ENCODE peak calls at places on chromosomes 13 and 19, in seven cellular contexts. J is fibroblast of lung, V is neural progenitor cell, M is SK-N-SH, I is H1, S is OCI-LY7, R is mammary epithelial cell. Q is an unnamed sample. For H3K36me3, the result is how much of the 10 kb centered on the place peaks cover.

GRCh38 chr13:100176781-100177389 is 88.0 kb downstream of the PCCA start:
- DNase-seq in J (peak), V (peak), M (peak), I (no peak), S (no peak), R (peak), Q (no peak)

GRCh38 chr13:25806304-25806974 is 245.4 kb downstream of the SHISA2 start:
- DNase-seq in J (peak), V (no peak), M (no peak), I (no peak), S (no peak), R (peak), Q (no peak)

GRCh38 chr19:6528544-6529121 is 2.2 kb upstream of the TNFSF9 start:
- DNase-seq in J (no peak), V (no peak), M (no peak), I (no peak), S (peak), R (no peak), Q (no peak)

GRCh38 chr19:1521636-1522035 is 2.2 kb upstream of the PLK5 start:
- DNase-seq in J (no peak), V (no peak), M (no peak), I (no peak), S (no peak), R (no peak), Q (no peak)

GRCh38 chr19:37929512-37929911 is 22.5 kb downstream of the SIPA1L3 start:
- DNase-seq in J (no peak), V (no peak), M (no peak), I (no peak), S (peak), R (no peak), Q (no peak)

GRCh38 chr13:72004236-72004635 is 137.2 kb upstream of the DACH1 start:
- DNase-seq in J (peak), V (no peak), M (no peak), I (no peak), S (no peak), R (no peak), Q (no peak)

GRCh38 chr13:76991432-76991795 is 467 bp upstream of the CLN5 start:
- DNase-seq in J (peak), V (peak), M (no peak), I (no peak), S (no peak), R (peak), Q (no peak)

GRCh38 chr19:4120531-4120930 is 3.4 kb downstream of the MAP2K2 start:
- DNase-seq in J (peak), V (no peak), M (no peak), I (no peak), S (no peak), R (no peak), Q (no peak)

GRCh38 chr13:47955836-47956235 is 45.2 kb downstream of the SUCLA2 start:
- DNase-seq in J (no peak), V (no peak), M (no peak), I (no peak), S (no peak), R (no peak), Q (no peak)

GRCh38 chr13:29545988-29546387 is 49.5 kb downstream of the SLC7A1 start:
- DNase-seq in J (no peak), V (no peak), M (no peak), I (no peak), S (no peak), R (no peak), Q (no peak)

GRCh38 chr13:20128459-20128927 is 32.4 kb downstream of the GJA3 start:
- DNase-seq in J (no peak), V (peak), M (peak), I (no peak), S (no peak), R (no peak), Q (peak)

GRCh38 chr13:94708031-94708571 is 4.2 kb downstream of the SOX21 start:
- DNase-seq in J (no peak), V (peak), M (peak), I (no peak), S (no peak), R (no peak), Q (no peak)

GRCh38 chr13:83503424-83503823 is 378.9 kb downstream of the SLITRK1 start:
- DNase-seq in J (peak), V (no peak), M (no peak), I (no peak), S (no peak), R (peak), Q (no peak)

GRCh38 chr13:22915442-22916082 is 265.2 kb upstream of the SGCG start:
- DNase-seq in J (peak), V (peak), M (peak), I (peak), S (peak), R (peak), Q (no peak)
- H3K4me3 ChIP-seq in J (peak), V (peak), M (peak), I (peak), S (peak), R (peak), Q (no peak)

GRCh38 chr13:110525328-110526319 is 35.9 kb downstream of the RAB20 start:
- DNase-seq in J (no peak), V (no peak), M (no peak), I (no peak), S (peak), R (no peak), Q (peak)

GRCh38 chr13:110523180-110523579 is 38.3 kb downstream of the RAB20 start:
- DNase-seq in J (no peak), V (no peak), M (no peak), I (no peak), S (no peak), R (no peak), Q (no peak)

GRCh38 chr13:110523838-110524237 is 37.7 kb downstream of the RAB20 start:
- DNase-seq in J (no peak), V (no peak), M (no peak), I (no peak), S (no peak), R (no peak), Q (no peak)

GRCh38 chr13:110521946-110522345 is 39.6 kb downstream of the RAB20 start:
- DNase-seq in J (no peak), V (no peak), M (no peak), I (no peak), S (no peak), R (no peak), Q (no peak)

GRCh38 chr13:110524484-110525254 is 36.9 kb downstream of the RAB20 start:
- DNase-seq in J (no peak), V (no peak), M (peak), I (no peak), S (no peak), R (peak), Q (peak)
- H3K36me3 ChIP-seq in J (under half), V (under half), M (under half), I (under half), S (under half), R (under half), Q (under half)

DNA sequence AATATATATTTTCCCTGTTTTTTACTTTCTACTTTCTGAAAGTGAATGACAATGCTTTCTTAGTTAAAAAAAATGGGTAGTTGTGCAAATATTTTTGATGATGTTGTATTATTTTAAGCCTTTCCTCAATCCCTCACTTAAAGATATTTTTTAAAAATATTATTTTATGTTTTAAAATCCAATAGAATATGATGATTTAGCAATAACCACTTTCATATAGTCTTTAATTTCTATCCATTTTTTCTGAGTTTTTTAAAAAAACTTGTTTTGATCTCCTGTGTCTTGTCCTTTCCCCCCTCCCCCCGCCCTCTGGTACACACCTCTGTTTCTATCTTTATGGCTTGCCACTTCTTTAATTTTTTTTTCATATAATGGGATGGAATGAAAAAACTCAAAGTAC is 362.0 kb upstream of the SLITRK6 start:
- DNase-seq in J (no peak), V (no peak), M (no peak), I (no peak), S (no peak), R (no peak), Q (no peak)
- H2AFZ ChIP-seq in J (no peak), V (no peak), M (no peak), I (no peak), S (no peak), R (no peak), Q (no peak)

GRCh38 chr19:19260842-19261241 is 12.3 kb downstream of the TM6SF2 start:
- DNase-seq in J (no peak), V (no peak), M (no peak), I (no peak), S (no peak), R (no peak), Q (no peak)

GRCh38 chr19:19259741-19260140 is 13.4 kb downstream of the TM6SF2 start:
- DNase-seq in J (peak), V (peak), M (peak), I (no peak), S (peak), R (peak), Q (peak)

GRCh38 chr19:19261350-19262189 is 11.5 kb downstream of the TM6SF2 start:
- DNase-seq in J (no peak), V (peak), M (peak), I (peak), S (no peak), R (no peak), Q (no peak)

GRCh38 chr19:19258589-19259338 is 14.3 kb downstream of the TM6SF2 start:
- DNase-seq in J (no peak), V (no peak), M (no peak), I (no peak), S (no peak), R (no peak), Q (no peak)

GRCh38 chr19:19260417-19260816 is 12.7 kb downstream of the TM6SF2 start:
- DNase-seq in J (no peak), V (no peak), M (no peak), I (no peak), S (no peak), R (no peak), Q (no peak)
- H3K4me3 ChIP-seq in J (no peak), V (no peak), M (no peak), I (peak), S (no peak), R (no peak), Q (no peak)

GRCh38 chr13:75355609-75356008 is 126.4 kb downstream of the TBC1D4 start:
- DNase-seq in J (no peak), V (no peak), M (no peak), I (no peak), S (no peak), R (no peak), Q (no peak)
- H3K36me3 ChIP-seq in J (under half), V (under half), M (under half), I (under half), S (under half), R (under half), Q (under half)

GRCh38 chr19:14733574-14733973 is 43.7 kb downstream of the ZNF333 start:
- DNase-seq in J (no peak), V (no peak), M (no peak), I (no peak), S (no peak), R (no peak), Q (no peak)

GRCh38 chr19:14732510-14732909 is 42.7 kb downstream of the ZNF333 start:
- DNase-seq in J (no peak), V (no peak), M (no peak), I (no peak), S (no peak), R (no peak), Q (no peak)

GRCh38 chr19:14728595-14728994 is 38.7 kb downstream of the ZNF333 start:
- DNase-seq in J (no peak), V (no peak), M (no peak), I (no peak), S (no peak), R (no peak), Q (no peak)

GRCh38 chr19:14735915-14736314 is 42.4 kb downstream of the ADGRE2 start:
- DNase-seq in J (no peak), V (no peak), M (no peak), I (no peak), S (no peak), R (no peak), Q (no peak)

DNA sequence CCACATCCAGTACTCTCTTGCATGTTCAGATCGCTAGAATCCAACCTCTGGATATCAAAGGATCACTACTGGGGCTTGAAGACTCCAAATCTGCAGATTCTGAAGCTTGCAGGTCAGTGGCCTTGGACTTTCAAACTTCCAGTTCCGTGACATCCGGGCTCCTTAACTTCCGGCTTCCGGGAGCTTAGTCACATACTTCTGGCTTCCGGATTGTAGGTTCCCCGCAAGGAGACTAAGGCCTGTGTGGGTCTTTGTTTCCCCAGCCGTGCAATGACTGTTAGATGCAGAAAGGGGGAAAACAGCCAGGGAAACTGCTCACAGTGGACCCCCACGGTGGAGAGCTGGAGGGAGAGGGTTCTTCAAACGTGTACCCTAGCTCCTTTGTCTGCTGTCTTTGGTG is 41.4 kb downstream of the ZNF333 start:
- DNase-seq in J (no peak), V (no peak), M (no peak), I (no peak), S (no peak), R (no peak), Q (no peak)
- H2AFZ ChIP-seq in J (no peak), V (peak), M (peak), I (no peak), S (no peak), R (peak), Q (no peak)

GRCh38 chr19:11033251-11033650 is 56.0 kb upstream of the LDLR start:
- DNase-seq in J (no peak), V (no peak), M (no peak), I (no peak), S (no peak), R (no peak), Q (no peak)
- H3K4me3 ChIP-seq in J (no peak), V (no peak), M (no peak), I (no peak), S (no peak), R (no peak), Q (no peak)

GRCh38 chr19:10615429-10616023 is 9.8 kb upstream of the SLC44A2 start:
- DNase-seq in J (no peak), V (no peak), M (no peak), I (no peak), S (no peak), R (no peak), Q (no peak)

GRCh38 chr19:10620786-10621185 is 4.6 kb upstream of the SLC44A2 start:
- DNase-seq in J (no peak), V (no peak), M (no peak), I (no peak), S (no peak), R (no peak), Q (no peak)

GRCh38 chr19:10618846-10619245 is 6.5 kb upstream of the SLC44A2 start:
- DNase-seq in J (no peak), V (no peak), M (no peak), I (no peak), S (no peak), R (no peak), Q (no peak)

GRCh38 chr19:10621966-10622365 is 3.4 kb upstream of the SLC44A2 start:
- DNase-seq in J (no peak), V (no peak), M (no peak), I (no peak), S (no peak), R (no peak), Q (no peak)

GRCh38 chr19:10617409-10618121 is 7.8 kb upstream of the SLC44A2 start:
- DNase-seq in J (peak), V (no peak), M (peak), I (no peak), S (no peak), R (peak), Q (no peak)
- H3K36me3 ChIP-seq in J (under half), V (under half), M (under half), I (under half), S (half or more), R (under half), Q (under half)

DNA sequence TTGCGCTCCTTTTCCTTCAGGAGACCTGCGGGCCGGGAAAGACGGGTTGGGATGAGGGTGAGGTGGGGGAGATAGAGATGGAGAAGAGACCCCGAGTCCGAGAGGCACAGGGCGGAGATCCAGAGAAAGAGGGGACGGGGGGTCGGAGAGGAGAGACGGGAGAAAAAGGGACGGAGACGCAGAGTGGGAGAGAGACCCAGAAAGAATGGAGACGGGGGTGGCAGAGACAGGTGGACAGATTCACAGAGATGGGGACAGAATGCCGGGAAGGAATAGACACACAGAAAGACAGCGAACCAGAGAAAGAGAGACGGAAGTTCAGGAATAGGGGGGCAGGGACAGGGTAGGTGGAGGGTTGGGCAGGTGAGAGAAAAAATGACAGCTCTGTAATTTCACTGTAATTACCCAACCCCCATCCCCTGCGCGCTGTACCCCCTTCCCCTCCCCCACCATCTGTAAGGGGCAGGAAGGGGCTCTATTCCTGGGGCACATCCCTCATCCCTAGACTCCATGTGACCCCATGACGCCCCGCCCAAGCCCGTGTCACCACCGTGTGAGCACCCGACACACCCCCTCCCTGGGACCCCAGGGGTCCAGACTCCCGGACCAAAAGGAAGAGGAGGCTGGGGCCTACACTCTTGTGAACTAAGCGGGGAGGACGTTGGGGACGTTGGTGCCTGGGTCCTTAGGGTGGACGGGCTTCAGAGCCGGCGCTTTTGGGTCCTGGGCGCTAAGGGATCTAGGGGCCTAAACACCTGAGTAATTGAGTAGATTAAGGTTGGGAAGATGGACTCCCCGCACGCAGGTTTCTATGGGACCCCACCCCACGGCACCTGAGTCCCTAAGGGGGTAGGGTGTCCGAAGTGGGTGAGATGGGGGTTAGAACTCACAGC is 967 bp downstream of the DBP start:
- DNase-seq in J (no peak), V (peak), M (no peak), I (no peak), S (no peak), R (no peak), Q (peak)
- H2AFZ ChIP-seq in J (no peak), V (no peak), M (peak), I (no peak), S (peak), R (peak), Q (peak)